ENCODE peak calls at places on chromosomes 4 and X, in four cellular contexts. F is stimulated activated CD4-positive, alpha-beta T cell treated with anti-CD3 and anti-CD28 coated beads, Interleukin-4, amount 100 ng/mL, for 24 hours; Q is AG09309; M is AG20443. A is an unnamed sample.

GRCh38 chr4:148344382-148344781 is 97.8 kb downstream of the NR3C2 start:
- DNase-seq in F (no peak), M (no peak), Q (no peak), A (no peak)

GRCh38 chr4:2755821-2756690 is at the start of gene TNIP2:
- DNase-seq in Q (no peak), M (peak; percentile 99), F (peak; percentile 75), A (no peak)

GRCh38 chr4:126701756-126702155 is 931.0 kb upstream of the INTU start:
- DNase-seq in F (no peak), Q (peak; percentile 33), M (peak; percentile 68), A (no peak)

GRCh38 chr4:92305878-92306520 is 2.2 kb downstream of the GRID2 start:
- DNase-seq in Q (no peak), M (peak; percentile 3), F (no peak), A (no peak)

GRCh38 chrX:40439625-40440532 is 140.9 kb upstream of the ATP6AP2 start:
- DNase-seq in M (no peak), Q (no peak), F (no peak), A (peak; percentile 4)

GRCh38 chrX:139199945-139200344 is 330.6 kb upstream of the F9 start:
- DNase-seq in M (no peak), F (no peak), Q (no peak), A (no peak)

GRCh38 chrX:153460826-153461225 is 9.6 kb downstream of the HAUS7 start:
- DNase-seq in M (peak; percentile 58), F (peak; percentile 41), Q (no peak), A (no peak)

GRCh38 chr4:83552085-83552484 is 16.2 kb downstream of the GPAT3 start:
- DNase-seq in Q (no peak), F (no peak), M (peak; percentile 69), A (no peak)

GRCh38 chr4:85402371-85402770 is 72.6 kb upstream of the ARHGAP24 start:
- DNase-seq in Q (peak; percentile 57), F (no peak), M (peak; percentile 74), A (no peak)

GRCh38 chr4:73092868-73093267 is 23.4 kb upstream of the COX18 start:
- DNase-seq in F (no peak), M (no peak), Q (no peak), A (no peak)

GRCh38 chr4:179867300-179867878 is 2375.8 kb upstream of the TENM3 start:
- DNase-seq in M (peak; percentile 13), F (no peak), Q (no peak), A (no peak)

GRCh38 chr4:101954975-101955678 is 164.6 kb downstream of the BANK1 start:
- DNase-seq in Q (no peak), F (no peak), M (no peak), A (no peak)

GRCh38 chr4:173415885-173416658 is 17.2 kb upstream of the SCRG1 start:
- DNase-seq in M (peak; percentile 19), F (no peak), Q (no peak), A (peak; percentile 89)

GRCh38 chr4:82842593-82842992 is 44.0 kb upstream of the SCD5 start:
- DNase-seq in Q (no peak), F (no peak), M (peak; percentile 21), A (no peak)

GRCh38 chr4:73205482-73205881 is 53.1 kb downstream of the ANKRD17 start:
- DNase-seq in M (no peak), Q (no peak), F (no peak), A (no peak)

GRCh38 chr4:147447820-147448219 is 33.1 kb upstream of the EDNRA start:
- DNase-seq in Q (no peak), F (no peak), M (no peak), A (no peak)

GRCh38 chr4:6307891-6308290 is 38.2 kb downstream of the WFS1 start:
- DNase-seq in M (no peak), F (no peak), Q (no peak), A (no peak)

GRCh38 chr4:67714248-67714583 is 13.3 kb upstream of the UBA6 start:
- DNase-seq in F (peak; percentile 17), M (no peak), Q (no peak), A (no peak)

GRCh38 chr4:101345596-101346311 is 1.6 kb downstream of the PPP3CA start:
- DNase-seq in Q (no peak), M (peak; percentile 70), F (peak; percentile 50), A (no peak)

GRCh38 chr4:81807927-81808672 is 336.4 kb upstream of the RASGEF1B start:
- DNase-seq in F (no peak), Q (no peak), M (no peak), A (no peak)

GRCh38 chr4:127575888-127576287 is 56.9 kb upstream of the INTU start:
- DNase-seq in Q (no peak), M (no peak), F (no peak), A (no peak)

GRCh38 chr4:184382189-184382846 is 92.0 kb downstream of the IRF2 start:
- DNase-seq in Q (no peak), F (no peak), M (no peak), A (no peak)

A was measured in SIG-M5.